ENCODE peak calls at places on chromosomes 4 and X, in five cellular contexts. One of them, this sample, is unnamed.

GRCh38 chr4:153488006-153488718 is 22.0 kb downstream of the TMEM131L start:
- DNase-seq in colonic mucosa: no peak
- DNase-seq in type B pancreatic cell: no peak
- DNase-seq in cardiac muscle cell: peak; percentile 54
- DNase-seq in NCI-H1436: no peak
- DNase-seq in this sample: peak; percentile 92

GRCh38 chr4:107931775-107932321 is 499 bp downstream of the CYP2U1 start:
- DNase-seq in colonic mucosa: peak; percentile 18
- DNase-seq in type B pancreatic cell: no peak
- DNase-seq in cardiac muscle cell: no peak
- DNase-seq in NCI-H1436: no peak
- DNase-seq in this sample: no peak

GRCh38 chrX:133980832-133981588 is 4.4 kb downstream of the GPC3 start:
- DNase-seq in colonic mucosa: no peak
- DNase-seq in type B pancreatic cell: no peak
- DNase-seq in cardiac muscle cell: peak; percentile 28
- DNase-seq in NCI-H1436: no peak
- DNase-seq in this sample: no peak

GRCh38 chr4:28250646-28251045 is 1390.0 kb downstream of the STIM2 start:
- DNase-seq in colonic mucosa: no peak
- DNase-seq in type B pancreatic cell: no peak
- DNase-seq in cardiac muscle cell: peak; percentile 1
- DNase-seq in NCI-H1436: no peak
- DNase-seq in this sample: no peak

GRCh38 chrX:66046612-66047235 is 6.8 kb upstream of the VSIG4 start:
- DNase-seq in colonic mucosa: no peak
- DNase-seq in type B pancreatic cell: no peak
- DNase-seq in cardiac muscle cell: no peak
- DNase-seq in NCI-H1436: no peak
- DNase-seq in this sample: no peak

GRCh38 chrX:20681691-20682090 is 415.0 kb upstream of the RPS6KA3 start:
- DNase-seq in colonic mucosa: no peak
- DNase-seq in type B pancreatic cell: no peak
- DNase-seq in cardiac muscle cell: no peak
- DNase-seq in NCI-H1436: no peak
- DNase-seq in this sample: no peak

GRCh38 chrX:4484266-4484665 is 770.8 kb upstream of the PRKX start:
- DNase-seq in colonic mucosa: no peak
- DNase-seq in type B pancreatic cell: no peak
- DNase-seq in cardiac muscle cell: no peak
- DNase-seq in NCI-H1436: no peak
- DNase-seq in this sample: no peak

GRCh38 chr4:144809056-144809640 is 163.2 kb downstream of the HHIP start:
- DNase-seq in colonic mucosa: no peak
- DNase-seq in type B pancreatic cell: no peak
- DNase-seq in cardiac muscle cell: no peak
- DNase-seq in NCI-H1436: no peak
- DNase-seq in this sample: no peak

GRCh38 chr4:6197433-6198174 is 2.7 kb downstream of the JAKMIP1 start:
- DNase-seq in colonic mucosa: no peak
- DNase-seq in type B pancreatic cell: no peak
- DNase-seq in cardiac muscle cell: no peak
- DNase-seq in NCI-H1436: no peak
- DNase-seq in this sample: no peak

GRCh38 chrX:78333521-78333920 is 6.1 kb upstream of the CYSLTR1 start:
- DNase-seq in colonic mucosa: no peak
- DNase-seq in type B pancreatic cell: no peak
- DNase-seq in cardiac muscle cell: no peak
- DNase-seq in NCI-H1436: peak; percentile 57
- DNase-seq in this sample: no peak

GRCh38 chr4:158130204-158130603 is 42.6 kb downstream of the GASK1B start:
- DNase-seq in colonic mucosa: no peak
- DNase-seq in type B pancreatic cell: no peak
- DNase-seq in cardiac muscle cell: no peak
- DNase-seq in NCI-H1436: no peak
- DNase-seq in this sample: no peak

GRCh38 chr4:6960628-6961027 is 51.0 kb downstream of the TBC1D14 start:
- DNase-seq in colonic mucosa: no peak
- DNase-seq in type B pancreatic cell: no peak
- DNase-seq in cardiac muscle cell: no peak
- DNase-seq in NCI-H1436: no peak
- DNase-seq in this sample: no peak

GRCh38 chr4:79325436-79325835 is 425 bp downstream of the NAA11 start:
- DNase-seq in colonic mucosa: no peak
- DNase-seq in type B pancreatic cell: no peak
- DNase-seq in cardiac muscle cell: no peak
- DNase-seq in NCI-H1436: no peak
- DNase-seq in this sample: no peak

GRCh38 chrX:70257599-70258288 is 2.3 kb downstream of the P2RY4 start:
- DNase-seq in colonic mucosa: no peak
- DNase-seq in type B pancreatic cell: no peak
- DNase-seq in cardiac muscle cell: no peak
- DNase-seq in NCI-H1436: no peak
- DNase-seq in this sample: no peak

GRCh38 chr4:970046-970745 is 3.2 kb downstream of the DGKQ start:
- DNase-seq in colonic mucosa: peak; percentile 46
- DNase-seq in type B pancreatic cell: no peak
- DNase-seq in cardiac muscle cell: no peak
- DNase-seq in NCI-H1436: no peak
- DNase-seq in this sample: no peak

GRCh38 chr4:184911310-184911709 is 85.5 kb upstream of the ACSL1 start:
- DNase-seq in colonic mucosa: peak; percentile 52
- DNase-seq in type B pancreatic cell: no peak
- DNase-seq in cardiac muscle cell: peak; percentile 84
- DNase-seq in NCI-H1436: no peak
- DNase-seq in this sample: no peak

GRCh38 chr4:37561196-37561802 is 124.9 kb downstream of the RELL1 start:
- DNase-seq in colonic mucosa: no peak
- DNase-seq in type B pancreatic cell: no peak
- DNase-seq in cardiac muscle cell: no peak
- DNase-seq in NCI-H1436: no peak
- DNase-seq in this sample: no peak

GRCh38 chrX:48491809-48492208 is 15.8 kb downstream of the FTSJ1 start:
- DNase-seq in colonic mucosa: no peak
- DNase-seq in type B pancreatic cell: no peak
- DNase-seq in cardiac muscle cell: no peak
- DNase-seq in NCI-H1436: no peak
- DNase-seq in this sample: no peak

GRCh38 chr4:83828601-83829000 is 292.7 kb downstream of the GPAT3 start:
- DNase-seq in colonic mucosa: no peak
- DNase-seq in type B pancreatic cell: no peak
- DNase-seq in cardiac muscle cell: no peak
- DNase-seq in NCI-H1436: no peak
- DNase-seq in this sample: no peak

GRCh38 chr4:62051332-62051731 is 851.2 kb downstream of the ADGRL3 start:
- DNase-seq in colonic mucosa: no peak
- DNase-seq in type B pancreatic cell: no peak
- DNase-seq in cardiac muscle cell: no peak
- DNase-seq in NCI-H1436: no peak
- DNase-seq in this sample: no peak

GRCh38 chr4:825063-825968 is 613 bp downstream of the CPLX1 start:
- DNase-seq in colonic mucosa: no peak
- DNase-seq in type B pancreatic cell: no peak
- DNase-seq in cardiac muscle cell: peak; percentile 33
- DNase-seq in NCI-H1436: no peak
- DNase-seq in this sample: no peak

GRCh38 chr4:165133150-165133549 is 20.5 kb upstream of the TMEM192 start:
- DNase-seq in colonic mucosa: no peak
- DNase-seq in type B pancreatic cell: no peak
- DNase-seq in cardiac muscle cell: peak; percentile 10
- DNase-seq in NCI-H1436: no peak
- DNase-seq in this sample: no peak

GRCh38 chr4:131426023-131426758 is 1722.9 kb upstream of the PCDH10 start:
- DNase-seq in colonic mucosa: no peak
- DNase-seq in type B pancreatic cell: no peak
- DNase-seq in cardiac muscle cell: no peak
- DNase-seq in NCI-H1436: no peak
- DNase-seq in this sample: no peak

GRCh38 chr4:177569443-177569842 is 127.2 kb upstream of the AGA start:
- DNase-seq in colonic mucosa: no peak
- DNase-seq in type B pancreatic cell: no peak
- DNase-seq in cardiac muscle cell: peak; percentile 83
- DNase-seq in NCI-H1436: no peak
- DNase-seq in this sample: no peak

GRCh38 chr4:140866492-140867005 is 110.4 kb upstream of the TBC1D9 start:
- DNase-seq in colonic mucosa: no peak
- DNase-seq in type B pancreatic cell: no peak
- DNase-seq in cardiac muscle cell: no peak
- DNase-seq in NCI-H1436: no peak
- DNase-seq in this sample: no peak

GRCh38 chr4:115234405-115235093 is 121.1 kb upstream of the NDST4 start:
- DNase-seq in colonic mucosa: no peak
- DNase-seq in type B pancreatic cell: no peak
- DNase-seq in cardiac muscle cell: no peak
- DNase-seq in NCI-H1436: peak; percentile 29
- DNase-seq in this sample: no peak

GRCh38 chr4:145722561-145722960 is 42.6 kb downstream of the C4orf51 start:
- DNase-seq in colonic mucosa: no peak
- DNase-seq in type B pancreatic cell: no peak
- DNase-seq in cardiac muscle cell: no peak
- DNase-seq in NCI-H1436: no peak
- DNase-seq in this sample: no peak

GRCh38 chr4:7805533-7806079 is 134.1 kb downstream of the AFAP1 start:
- DNase-seq in colonic mucosa: no peak
- DNase-seq in type B pancreatic cell: no peak
- DNase-seq in cardiac muscle cell: peak; percentile 98
- DNase-seq in NCI-H1436: no peak
- DNase-seq in this sample: no peak

GRCh38 chr4:166585491-166585890 is 648.8 kb downstream of the SPOCK3 start:
- DNase-seq in colonic mucosa: no peak
- DNase-seq in type B pancreatic cell: no peak
- DNase-seq in cardiac muscle cell: no peak
- DNase-seq in NCI-H1436: no peak
- DNase-seq in this sample: no peak

GRCh38 chr4:16256343-16256742 is 30.1 kb upstream of the TAPT1 start:
- DNase-seq in colonic mucosa: no peak
- DNase-seq in type B pancreatic cell: no peak
- DNase-seq in cardiac muscle cell: no peak
- DNase-seq in NCI-H1436: no peak
- DNase-seq in this sample: no peak

GRCh38 chrX:63889001-63889400 is 104.0 kb upstream of the ARHGEF9 start:
- DNase-seq in colonic mucosa: no peak
- DNase-seq in type B pancreatic cell: no peak
- DNase-seq in cardiac muscle cell: no peak
- DNase-seq in NCI-H1436: no peak
- DNase-seq in this sample: no peak

GRCh38 chr4:173252024-173252935 is 81.9 kb downstream of the HMGB2 start:
- DNase-seq in colonic mucosa: peak; percentile 34
- DNase-seq in type B pancreatic cell: no peak
- DNase-seq in cardiac muscle cell: peak; percentile 97
- DNase-seq in NCI-H1436: peak; percentile 56
- DNase-seq in this sample: no peak

GRCh38 chr4:188178276-188178675 is 39.0 kb downstream of the TRIML1 start:
- DNase-seq in colonic mucosa: no peak
- DNase-seq in type B pancreatic cell: no peak
- DNase-seq in cardiac muscle cell: no peak
- DNase-seq in NCI-H1436: no peak
- DNase-seq in this sample: no peak

GRCh38 chr4:53119685-53120084 is 246.2 kb downstream of the SCFD2 start:
- DNase-seq in colonic mucosa: no peak
- DNase-seq in type B pancreatic cell: no peak
- DNase-seq in cardiac muscle cell: peak; percentile 89
- DNase-seq in NCI-H1436: no peak
- DNase-seq in this sample: no peak

GRCh38 chrX:107710617-107711391 is 64.8 kb downstream of the TSC22D3 start:
- DNase-seq in colonic mucosa: no peak
- DNase-seq in type B pancreatic cell: no peak
- DNase-seq in cardiac muscle cell: peak; percentile 95
- DNase-seq in NCI-H1436: no peak
- DNase-seq in this sample: peak; percentile 92

GRCh38 chr4:20839957-20840356 is 139.7 kb downstream of the PACRGL start:
- DNase-seq in colonic mucosa: no peak
- DNase-seq in type B pancreatic cell: no peak
- DNase-seq in cardiac muscle cell: peak; percentile 89
- DNase-seq in NCI-H1436: no peak
- DNase-seq in this sample: no peak

GRCh38 chr4:137524642-137525384 is 7.5 kb downstream of the PCDH18 start:
- DNase-seq in colonic mucosa: no peak
- DNase-seq in type B pancreatic cell: no peak
- DNase-seq in cardiac muscle cell: peak; percentile 31
- DNase-seq in NCI-H1436: no peak
- DNase-seq in this sample: no peak

GRCh38 chr4:1693131-1693896 is 9.2 kb upstream of the FAM53A start:
- DNase-seq in colonic mucosa: peak; percentile 62
- DNase-seq in type B pancreatic cell: no peak
- DNase-seq in cardiac muscle cell: peak; percentile 86
- DNase-seq in NCI-H1436: peak; percentile 73
- DNase-seq in this sample: no peak

GRCh38 chrX:25144043-25144940 is 128.5 kb upstream of the ARX start:
- DNase-seq in colonic mucosa: peak; percentile 60
- DNase-seq in type B pancreatic cell: peak; percentile 74
- DNase-seq in cardiac muscle cell: peak; percentile 67
- DNase-seq in NCI-H1436: peak; percentile 30
- DNase-seq in this sample: no peak